ENCODE peak calls at places on chromosomes 3 and 15, in seven cellular contexts. N is G401, P is heart right ventricle, D is AG08395, L is Calu3, W is T follicular helper cell, R is amniotic stem cell. C is an unnamed sample.
A peak's percentile ranks its signal among the peaks of the same experiment; 100 is the strongest.

GRCh38 chr15:22922003-22922402 is 58.2 kb downstream of the CYFIP1 start:
- DNase-seq in L (no peak), R (no peak), W (no peak), N (no peak), D (no peak), P (no peak), C (no peak)

GRCh38 chr3:133472242-133472641 is 72.4 kb downstream of the BFSP2 start:
- DNase-seq in L (no peak), N (no peak), D (no peak), W (no peak), P (peak; percentile 36), R (no peak), C (no peak)

GRCh38 chr15:80929225-80929624 is 60.4 kb downstream of the MESD start:
- DNase-seq in W (no peak), L (no peak), D (peak; percentile 86), R (no peak), N (no peak), P (no peak), C (no peak)

GRCh38 chr3:12427551-12427950 is 56.7 kb upstream of the TSEN2 start:
- DNase-seq in D (no peak), P (no peak), W (no peak), L (no peak), R (no peak), N (no peak), C (no peak)

GRCh38 chr3:171827385-171827784 is 15.8 kb upstream of the TMEM212 start:
- DNase-seq in R (no peak), L (no peak), D (no peak), W (no peak), P (no peak), N (no peak), C (no peak)

GRCh38 chr15:75030023-75030413 is 6.6 kb downstream of the PPCDC start:
- DNase-seq in R (no peak), L (no peak), D (peak; percentile 20), N (no peak), P (no peak), W (no peak), C (no peak)

GRCh38 chr3:181052256-181052655 is 62.7 kb upstream of the DNAJC19 start:
- DNase-seq in D (no peak), N (no peak), P (no peak), L (no peak), R (no peak), W (no peak), C (no peak)

GRCh38 chr3:171183042-171183441 is 156.5 kb upstream of the SLC2A2 start:
- DNase-seq in P (no peak), R (no peak), L (peak; percentile 44), D (peak; percentile 27), W (no peak), N (no peak), C (no peak)

GRCh38 chr3:55097441-55097840 is 169.6 kb upstream of the LRTM1 start:
- DNase-seq in N (no peak), W (no peak), R (no peak), L (no peak), P (no peak), D (peak; percentile 11), C (no peak)

GRCh38 chr15:64046347-64047153 is at the start of gene DAPK2:
- DNase-seq in R (peak; percentile 21), N (peak; percentile 40), L (peak; percentile 89), P (peak; percentile 83), W (peak; percentile 37), D (peak; percentile 95), C (peak; percentile 83)

GRCh38 chr3:32281570-32282106 is 43.2 kb downstream of the CMTM8 start:
- DNase-seq in N (no peak), R (no peak), D (no peak), L (no peak), P (no peak), W (no peak), C (no peak)

GRCh38 chr3:48414376-48415250 is 15.3 kb downstream of the PLXNB1 start:
- DNase-seq in R (no peak), W (no peak), P (no peak), N (no peak), L (no peak), D (no peak), C (no peak)

GRCh38 chr3:113668015-113668414 is 28.4 kb downstream of the USF3 start:
- DNase-seq in L (no peak), W (no peak), P (no peak), D (peak; percentile 17), N (no peak), R (no peak), C (no peak)

GRCh38 chr15:41892621-41893421 is 1.0 kb downstream of the SPTBN5 start:
- DNase-seq in P (peak; percentile 80), L (no peak), D (no peak), N (peak; percentile 97), W (no peak), R (no peak), C (no peak)

GRCh38 chr3:74000715-74001114 is 376.0 kb upstream of the PDZRN3 start:
- DNase-seq in P (no peak), W (no peak), L (no peak), N (no peak), D (no peak), R (no peak), C (no peak)

GRCh38 chr3:44993471-44994205 is 17.6 kb downstream of the EXOSC7 start:
- DNase-seq in P (no peak), N (no peak), R (peak; percentile 29), L (no peak), W (no peak), D (peak; percentile 93), C (peak; percentile 64)

C was measured in PC-9.